ENCODE peak calls at places on chromosomes 4 and X, in six cellular contexts. Z is GM23338, J is astrocyte of the cerebellum, N is fibroblast of the aortic adventitia, X is PC-3, H is AG04449. M is an unnamed sample.

GRCh38 chr4:113052379-113052951 is 3.0 kb downstream of the ANK2 start:
- DNase-seq in Z (no peak), X (peak), J (peak), H (peak), N (peak), M (no peak)

GRCh38 chrX:132751043-132751690 is 207.3 kb downstream of the HS6ST2 start:
- DNase-seq in Z (peak), J (no peak), N (no peak), H (no peak), X (no peak), M (no peak)

GRCh38 chr4:86582453-86582852 is 11.7 kb upstream of the PTPN13 start:
- DNase-seq in N (peak), X (peak), Z (no peak), J (no peak), H (no peak), M (no peak)

GRCh38 chrX:23548164-23548563 is 119.1 kb upstream of the PRDX4 start:
- DNase-seq in N (peak), H (no peak), J (peak), X (peak), Z (no peak), M (no peak)

GRCh38 chr4:1669270-1669669 is 14.8 kb downstream of the FAM53A start:
- DNase-seq in J (no peak), H (no peak), N (no peak), Z (no peak), X (no peak), M (no peak)

GRCh38 chrX:130025256-130025655 is 42.8 kb downstream of the BCORL1 start:
- DNase-seq in Z (peak), X (no peak), N (no peak), H (no peak), J (no peak), M (no peak)

GRCh38 chr4:44738615-44739014 is 12.3 kb upstream of the GNPDA2 start:
- DNase-seq in H (no peak), J (no peak), Z (peak), X (no peak), N (peak), M (no peak)

GRCh38 chr4:4866833-4867744 is 7.6 kb downstream of the MSX1 start:
- DNase-seq in X (no peak), J (no peak), H (no peak), N (no peak), Z (peak), M (no peak)

GRCh38 chr4:11614426-11614825 is 185.7 kb upstream of the HS3ST1 start:
- DNase-seq in X (peak), Z (no peak), J (no peak), N (no peak), H (no peak), M (no peak)

GRCh38 chr4:10442976-10443375 is 14.2 kb downstream of the ZNF518B start:
- DNase-seq in H (no peak), J (no peak), N (no peak), Z (no peak), X (peak), M (no peak)

GRCh38 chrX:7307720-7308119 is 159.8 kb upstream of the PUDP start:
- DNase-seq in J (no peak), H (no peak), X (no peak), N (no peak), Z (no peak), M (no peak)

GRCh38 chrX:123339201-123339905 is 155.3 kb downstream of the GRIA3 start:
- DNase-seq in N (peak), Z (no peak), H (peak), X (peak), J (no peak), M (no peak)

GRCh38 chrX:23790147-23790497 is 7.1 kb downstream of the SAT1 start:
- DNase-seq in X (no peak), Z (no peak), J (no peak), N (no peak), H (no peak), M (no peak)

GRCh38 chr4:52640808-52641595 is 18.1 kb downstream of the USP46 start:
- DNase-seq in N (peak), J (no peak), H (no peak), Z (no peak), X (no peak), M (no peak)

GRCh38 chr4:1907848-1908525 is 36.8 kb downstream of the NSD2 start:
- DNase-seq in H (no peak), X (no peak), N (no peak), J (no peak), Z (no peak), M (no peak)

GRCh38 chrX:129981752-129982299 is 609 bp upstream of the BCORL1 start:
- DNase-seq in X (no peak), H (no peak), N (no peak), J (no peak), Z (no peak), M (no peak)

GRCh38 chrX:153061732-153062131 is 5.5 kb downstream of the PNMA3 start:
- DNase-seq in N (peak), Z (no peak), X (peak), H (no peak), J (no peak), M (no peak)

GRCh38 chr4:44448548-44449443 is at the start of gene KCTD8:
- DNase-seq in J (peak), N (peak), Z (peak), H (no peak), X (peak), M (peak)

GRCh38 chr4:76341063-76341462 is 34.5 kb downstream of the STBD1 start:
- DNase-seq in N (peak), J (no peak), H (peak), X (peak), Z (no peak), M (no peak)

GRCh38 chr4:110197421-110198398 is 705 bp downstream of the ELOVL6 start:
- DNase-seq in J (no peak), N (peak), X (peak), Z (peak), H (no peak), M (no peak)

GRCh38 chrX:79259073-79259689 is 108.0 kb downstream of the ITM2A start:
- DNase-seq in H (no peak), J (no peak), Z (no peak), X (no peak), N (no peak), M (no peak)

GRCh38 chrX:39767446-39767845 is 330.3 kb downstream of the BCOR start:
- DNase-seq in X (no peak), Z (no peak), J (no peak), H (no peak), N (peak), M (no peak)

GRCh38 chrX:53188763-53189162 is 36.2 kb downstream of the KDM5C start:
- DNase-seq in H (no peak), J (no peak), Z (no peak), X (no peak), N (no peak), M (no peak)

GRCh38 chrX:9467181-9467580 is 2.3 kb downstream of the TBL1X start:
- DNase-seq in J (no peak), N (no peak), Z (no peak), X (no peak), H (no peak), M (no peak)

GRCh38 chrX:23736030-23736429 is 7.0 kb downstream of the ACOT9 start:
- DNase-seq in N (no peak), H (no peak), J (no peak), Z (no peak), X (no peak), M (no peak)

GRCh38 chr4:30956891-30957290 is 236.7 kb downstream of the PCDH7 start:
- DNase-seq in H (no peak), N (no peak), J (no peak), X (no peak), Z (no peak), M (no peak)

GRCh38 chr4:112321768-112322684 is 24.9 kb downstream of the ALPK1 start:
- DNase-seq in Z (peak), J (peak), N (peak), X (peak), H (no peak), M (no peak)

GRCh38 chr4:39415678-39416283 is 9.1 kb downstream of the KLB start:
- DNase-seq in Z (no peak), X (no peak), J (no peak), N (peak), H (no peak), M (no peak)

GRCh38 chr4:39406763-39407583 is at the start of gene KLB:
- DNase-seq in N (peak), J (no peak), X (no peak), H (no peak), Z (no peak), M (no peak)

GRCh38 chr4:39407584-39407885 is 805 bp downstream of the KLB start:
- DNase-seq in J (no peak), H (no peak), Z (no peak), X (no peak), N (no peak), M (no peak)

DNA sequence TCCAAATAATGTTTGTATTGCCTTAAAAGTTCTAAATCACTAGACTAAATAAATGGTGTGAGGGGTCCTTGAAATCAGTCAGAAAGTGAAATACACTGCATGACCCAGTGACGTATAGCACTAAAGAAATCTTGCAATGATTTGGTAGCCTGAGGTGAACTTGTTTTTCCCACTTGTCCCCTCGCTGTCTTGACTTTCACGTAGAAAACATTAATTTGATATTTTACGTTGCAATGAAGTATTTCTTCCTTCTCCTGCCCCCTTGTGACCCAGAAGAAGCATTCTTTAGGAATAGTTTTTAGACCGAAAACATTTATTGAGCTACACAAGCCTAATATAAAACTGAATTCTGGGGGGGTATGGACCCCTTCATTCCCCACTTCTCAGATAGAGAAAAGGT is 3.7 kb downstream of the KLB start:
- DNase-seq in N (peak), Z (no peak), J (no peak), X (peak), H (no peak), M (no peak)
- TF ChIP-seq CTCF in N (peak), Z (no peak), J (peak), X (peak), H (no peak), M (peak)

GRCh38 chr4:173448557-173448918 is 49.6 kb upstream of the SCRG1 start:
- DNase-seq in J (peak), Z (no peak), X (no peak), H (no peak), N (peak), M (no peak)

GRCh38 chr4:173448919-173449641 is 50.2 kb upstream of the SCRG1 start:
- DNase-seq in X (no peak), N (no peak), J (no peak), Z (no peak), H (no peak), M (no peak)

GRCh38 chr4:173448103-173448502 is 49.2 kb upstream of the SCRG1 start:
- DNase-seq in H (no peak), X (no peak), N (peak), J (no peak), Z (no peak), M (no peak)

GRCh38 chr4:173443121-173443520 is 44.2 kb upstream of the SCRG1 start:
- DNase-seq in J (no peak), N (peak), Z (no peak), H (no peak), X (no peak), M (no peak)

GRCh38 chr4:173446416-173446815 is 47.5 kb upstream of the SCRG1 start:
- DNase-seq in J (no peak), X (no peak), N (no peak), Z (no peak), H (no peak), M (no peak)
- TF ChIP-seq CTCF in J (no peak), X (no peak), N (no peak), Z (no peak), H (no peak), M (no peak)

GRCh38 chrX:54470054-54470760 is 25.8 kb downstream of the FGD1 start:
- DNase-seq in J (no peak), X (no peak), Z (no peak), N (no peak), H (no peak), M (no peak)
- TF ChIP-seq CTCF in J (no peak), X (no peak), Z (peak), N (no peak), H (no peak), M (no peak)

DNA sequence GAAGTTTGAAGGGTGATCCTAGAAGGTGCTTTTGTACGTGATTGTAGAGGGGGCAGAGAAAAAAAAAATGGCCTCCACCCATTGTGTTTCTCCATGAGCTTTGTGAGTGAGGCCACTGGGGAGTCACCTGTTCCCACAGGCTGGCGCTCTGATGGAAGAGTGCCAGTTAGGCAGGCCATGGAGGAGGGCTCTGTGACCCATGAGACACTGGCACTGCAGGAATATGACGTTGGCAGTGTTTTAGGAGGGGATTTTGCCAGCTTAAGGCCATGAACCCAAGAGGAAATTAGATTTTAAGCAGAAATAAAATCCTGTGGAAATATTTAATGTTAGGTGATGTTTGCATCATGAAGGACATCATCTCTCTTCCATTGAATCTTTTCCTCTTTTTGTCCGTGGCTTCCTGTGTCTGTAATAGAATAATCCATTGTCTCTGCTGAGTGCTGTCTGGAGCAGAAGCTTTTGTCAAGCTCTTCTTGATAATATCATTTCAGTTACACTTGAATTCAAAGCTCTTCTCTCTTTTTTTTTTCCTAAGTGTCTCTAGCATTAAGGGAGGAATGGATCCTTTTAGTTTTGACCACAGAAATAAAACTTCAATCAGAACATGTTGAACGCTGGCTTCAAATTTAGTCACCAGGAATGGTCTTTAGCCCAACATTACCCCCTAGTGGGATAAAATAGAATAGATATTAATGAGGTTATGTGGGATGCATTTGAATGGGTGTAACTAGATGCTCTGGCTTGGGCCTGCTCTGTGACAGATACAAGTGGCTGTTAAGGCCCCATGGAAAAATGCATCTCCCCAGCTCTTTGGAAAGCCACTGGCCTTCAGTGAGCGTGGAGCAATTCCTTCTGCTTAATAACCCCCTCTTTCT is 41.0 kb upstream of the UCP1 start:
- DNase-seq in N (peak), Z (peak), J (peak), X (peak), H (no peak), M (no peak)
- TF ChIP-seq CTCF in N (peak), Z (peak), J (peak), X (peak), H (peak), M (peak)

DNA sequence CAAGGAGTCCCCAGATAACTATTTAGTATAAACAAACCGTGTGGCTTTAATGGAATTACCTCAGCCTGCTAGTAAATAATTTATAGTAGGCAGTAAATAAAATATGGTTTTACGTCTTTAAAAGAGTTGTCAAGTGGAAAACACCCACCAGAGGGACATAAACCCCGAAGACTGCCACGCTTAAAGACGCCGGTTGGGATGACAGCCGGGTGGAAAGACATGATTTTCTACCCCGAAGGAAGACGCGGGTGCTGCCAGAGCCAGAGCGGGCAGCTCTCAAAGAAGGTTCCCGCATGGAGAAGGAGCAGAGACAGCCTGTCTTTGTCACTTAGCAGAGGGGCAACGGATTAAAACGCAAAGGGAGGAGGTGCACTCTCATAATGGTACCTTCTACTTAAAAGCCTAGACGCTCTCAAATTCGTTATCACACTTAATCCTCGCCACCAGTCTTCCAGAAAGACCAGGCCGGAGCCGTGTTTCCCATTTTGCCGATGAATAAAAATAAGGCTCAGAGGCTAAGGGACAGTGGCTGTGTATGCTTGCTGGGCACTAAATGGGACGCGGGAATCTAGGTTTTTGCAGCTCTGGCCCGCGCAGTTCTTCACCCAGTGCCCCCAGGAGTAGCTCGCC is 140.5 kb upstream of the ZIC3 start:
- DNase-seq in X (no peak), N (no peak), Z (peak), H (no peak), J (no peak), M (no peak)
- TF ChIP-seq CTCF in X (no peak), N (no peak), Z (no peak), H (no peak), J (no peak), M (no peak)

GRCh38 chrX:138294951-138295350 is 416.6 kb downstream of the FGF13 start:
- DNase-seq in X (no peak), Z (no peak), N (no peak), H (no peak), J (no peak), M (no peak)

DNA sequence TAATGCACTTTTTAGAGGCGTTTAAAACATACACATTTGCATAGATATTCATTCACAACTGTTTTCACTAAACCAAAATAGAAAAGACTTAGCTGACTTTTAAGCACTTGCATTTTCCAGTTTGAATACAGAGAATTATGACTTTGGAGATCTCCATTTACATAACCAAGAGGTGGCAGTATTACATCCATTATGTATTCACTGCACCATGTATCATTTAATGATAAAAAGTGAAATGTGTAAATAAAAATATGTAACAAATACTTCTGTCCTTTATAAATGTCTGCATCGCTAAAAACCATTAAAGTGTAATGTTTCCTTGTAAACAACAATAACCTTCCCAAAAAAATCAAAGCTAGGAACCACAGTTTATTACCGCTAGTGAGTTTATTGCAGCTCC is 413.2 kb downstream of the FGF13 start:
- DNase-seq in H (no peak), J (no peak), X (no peak), N (no peak), Z (no peak), M (no peak)
- TF ChIP-seq CTCF in H (no peak), J (no peak), X (no peak), N (no peak), Z (no peak), M (no peak)